ENCODE peak calls at places on chromosomes 1 and 21, in four cellular contexts. One of them, this sample, is unnamed.

GRCh38 chr1:20058531-20058930 is 11.5 kb upstream of the PLA2G5 start:
- DNase-seq in K562: no peak
- DNase-seq in GM12878: no peak
- DNase-seq in HepG2: no peak
- DNase-seq in this sample: no peak

GRCh38 chr1:241827308-241827707 is 20.7 kb upstream of the EXO1 start:
- DNase-seq in K562: no peak
- DNase-seq in GM12878: no peak
- DNase-seq in HepG2: no peak
- DNase-seq in this sample: no peak

GRCh38 chr1:168671782-168672181 is 57.2 kb downstream of the DPT start:
- DNase-seq in K562: no peak
- DNase-seq in GM12878: no peak
- DNase-seq in HepG2: no peak
- DNase-seq in this sample: no peak

GRCh38 chr1:56304975-56305374 is 274.4 kb downstream of the PLPP3 start:
- DNase-seq in K562: no peak
- DNase-seq in GM12878: no peak
- DNase-seq in HepG2: no peak
- DNase-seq in this sample: no peak

GRCh38 chr1:17125756-17126237 is 6.5 kb upstream of the PADI2 start:
- DNase-seq in K562: peak
- DNase-seq in GM12878: no peak
- DNase-seq in HepG2: peak
- DNase-seq in this sample: peak

GRCh38 chr1:247435026-247435770 is 19.2 kb downstream of the NLRP3 start:
- DNase-seq in K562: no peak
- DNase-seq in GM12878: peak
- DNase-seq in HepG2: no peak
- DNase-seq in this sample: no peak

GRCh38 chr1:38009088-38009840 is 3.3 kb upstream of the UTP11 start:
- DNase-seq in K562: peak
- DNase-seq in GM12878: no peak
- DNase-seq in HepG2: no peak
- DNase-seq in this sample: no peak

GRCh38 chr1:93588206-93588605 is 93.4 kb downstream of the BCAR3 start:
- DNase-seq in K562: no peak
- DNase-seq in GM12878: no peak
- DNase-seq in HepG2: no peak
- DNase-seq in this sample: no peak

GRCh38 chr1:217343907-217344306 is 287.0 kb downstream of the GPATCH2 start:
- DNase-seq in K562: no peak
- DNase-seq in GM12878: no peak
- DNase-seq in HepG2: no peak
- DNase-seq in this sample: no peak

GRCh38 chr1:200525167-200526123 is 95.1 kb downstream of the KIF14 start:
- DNase-seq in K562: no peak
- DNase-seq in GM12878: no peak
- DNase-seq in HepG2: no peak
- DNase-seq in this sample: no peak

GRCh38 chr1:20389551-20389950 is 96.5 kb downstream of the CAMK2N1 start:
- DNase-seq in K562: no peak
- DNase-seq in GM12878: no peak
- DNase-seq in HepG2: no peak
- DNase-seq in this sample: no peak

GRCh38 chr1:12232221-12232620 is 2.4 kb downstream of the VPS13D start:
- DNase-seq in K562: no peak
- DNase-seq in GM12878: no peak
- DNase-seq in HepG2: no peak
- DNase-seq in this sample: no peak

GRCh38 chr1:222373831-222374603 is 173.9 kb downstream of the HHIPL2 start:
- DNase-seq in K562: no peak
- DNase-seq in GM12878: no peak
- DNase-seq in HepG2: no peak
- DNase-seq in this sample: no peak

GRCh38 chr1:208166340-208167138 is 77.6 kb downstream of the PLXNA2 start:
- DNase-seq in K562: no peak
- DNase-seq in GM12878: no peak
- DNase-seq in HepG2: peak
- DNase-seq in this sample: no peak

GRCh38 chr1:240739139-240739538 is 127.2 kb upstream of the GREM2 start:
- DNase-seq in K562: no peak
- DNase-seq in GM12878: no peak
- DNase-seq in HepG2: no peak
- DNase-seq in this sample: no peak

GRCh38 chr1:190849346-190849745 is 371.7 kb upstream of the BRINP3 start:
- DNase-seq in K562: no peak
- DNase-seq in GM12878: no peak
- DNase-seq in HepG2: no peak
- DNase-seq in this sample: no peak

GRCh38 chr1:43836267-43836951 is 97.2 kb upstream of the ARTN start:
- DNase-seq in K562: peak
- DNase-seq in GM12878: peak
- DNase-seq in HepG2: peak
- DNase-seq in this sample: peak

GRCh38 chr1:53568540-53568939 is 109.3 kb downstream of the DMRTB1 start:
- DNase-seq in K562: peak
- DNase-seq in GM12878: no peak
- DNase-seq in HepG2: no peak
- DNase-seq in this sample: no peak

DNA sequence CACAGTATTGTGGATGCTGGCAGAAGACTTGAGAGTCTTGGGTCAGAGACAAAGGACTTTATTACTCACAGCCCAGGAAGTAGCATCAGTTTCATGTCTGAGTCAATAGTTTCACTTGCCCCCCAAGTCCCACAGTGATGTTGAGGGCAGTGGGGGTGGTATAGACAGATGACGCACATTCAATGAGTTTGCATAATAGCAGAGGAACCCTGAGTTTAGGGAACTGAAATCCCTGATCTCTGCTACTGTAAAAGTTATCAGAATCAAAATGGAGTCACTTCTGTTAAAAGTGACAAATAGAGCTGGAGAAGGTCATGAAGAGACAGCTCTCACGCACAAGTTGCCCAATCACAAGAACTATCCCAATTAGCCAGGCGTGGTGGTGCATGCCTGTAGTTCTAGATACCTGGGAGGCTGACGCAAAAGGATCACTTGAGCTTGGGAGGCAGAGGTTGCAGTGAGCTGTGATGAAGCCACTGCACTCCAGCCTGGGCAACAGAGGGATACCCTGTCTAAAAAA is 11.5 kb upstream of the HCRTR1 start:
- DNase-seq in K562: no peak
- DNase-seq in GM12878: peak
- DNase-seq in HepG2: no peak
- DNase-seq in this sample: no peak
- TF ChIP-seq TARDBP in K562: no peak
- TF ChIP-seq TARDBP in GM12878: peak
- TF ChIP-seq TARDBP in HepG2: no peak
- TF ChIP-seq TARDBP in this sample: no peak

GRCh38 chr1:109485001-109485400 is 1.3 kb downstream of the ATXN7L2 start:
- DNase-seq in K562: no peak
- DNase-seq in GM12878: no peak
- DNase-seq in HepG2: no peak
- DNase-seq in this sample: no peak
- TF ChIP-seq TARDBP in K562: no peak
- TF ChIP-seq TARDBP in GM12878: no peak
- TF ChIP-seq TARDBP in HepG2: no peak
- TF ChIP-seq TARDBP in this sample: no peak

GRCh38 chr21:31872452-31873274 is at the start of gene HUNK:
- DNase-seq in K562: no peak
- DNase-seq in GM12878: no peak
- DNase-seq in HepG2: peak
- DNase-seq in this sample: peak

GRCh38 chr21:31874817-31875216 is 2.0 kb downstream of the HUNK start:
- DNase-seq in K562: no peak
- DNase-seq in GM12878: no peak
- DNase-seq in HepG2: no peak
- DNase-seq in this sample: no peak

GRCh38 chr21:31875424-31876097 is 2.7 kb downstream of the HUNK start:
- DNase-seq in K562: no peak
- DNase-seq in GM12878: no peak
- DNase-seq in HepG2: no peak
- DNase-seq in this sample: no peak

GRCh38 chr21:31873275-31873695 is 465 bp downstream of the HUNK start:
- DNase-seq in K562: no peak
- DNase-seq in GM12878: no peak
- DNase-seq in HepG2: no peak
- DNase-seq in this sample: peak

GRCh38 chr21:31873696-31874599 is 1.1 kb downstream of the HUNK start:
- DNase-seq in K562: peak
- DNase-seq in GM12878: no peak
- DNase-seq in HepG2: no peak
- DNase-seq in this sample: peak
- TF ChIP-seq TARDBP in K562: no peak
- TF ChIP-seq TARDBP in GM12878: no peak
- TF ChIP-seq TARDBP in HepG2: peak
- TF ChIP-seq TARDBP in this sample: peak

GRCh38 chr21:33901421-33902288 is 13.9 kb downstream of the ATP5PO start:
- DNase-seq in K562: peak
- DNase-seq in GM12878: no peak
- DNase-seq in HepG2: peak
- DNase-seq in this sample: peak
- TF ChIP-seq TARDBP in K562: no peak
- TF ChIP-seq TARDBP in GM12878: no peak
- TF ChIP-seq TARDBP in HepG2: no peak
- TF ChIP-seq TARDBP in this sample: no peak

GRCh38 chr1:15220825-15221431 is 26.1 kb upstream of the FHAD1 start:
- DNase-seq in K562: no peak
- DNase-seq in GM12878: no peak
- DNase-seq in HepG2: peak
- DNase-seq in this sample: no peak
- TF ChIP-seq TARDBP in K562: no peak
- TF ChIP-seq TARDBP in GM12878: no peak
- TF ChIP-seq TARDBP in HepG2: no peak
- TF ChIP-seq TARDBP in this sample: no peak

GRCh38 chr1:147111381-147112130 is 60.7 kb downstream of the PRKAB2 start:
- DNase-seq in K562: no peak
- DNase-seq in GM12878: no peak
- DNase-seq in HepG2: no peak
- DNase-seq in this sample: no peak

GRCh38 chr1:147110872-147111271 is 61.4 kb downstream of the PRKAB2 start:
- DNase-seq in K562: no peak
- DNase-seq in GM12878: no peak
- DNase-seq in HepG2: peak
- DNase-seq in this sample: no peak

GRCh38 chr1:147117109-147117508 is 55.2 kb downstream of the PRKAB2 start:
- DNase-seq in K562: no peak
- DNase-seq in GM12878: no peak
- DNase-seq in HepG2: no peak
- DNase-seq in this sample: no peak

GRCh38 chr1:147110434-147110833 is 61.8 kb downstream of the PRKAB2 start:
- DNase-seq in K562: no peak
- DNase-seq in GM12878: no peak
- DNase-seq in HepG2: no peak
- DNase-seq in this sample: no peak

DNA sequence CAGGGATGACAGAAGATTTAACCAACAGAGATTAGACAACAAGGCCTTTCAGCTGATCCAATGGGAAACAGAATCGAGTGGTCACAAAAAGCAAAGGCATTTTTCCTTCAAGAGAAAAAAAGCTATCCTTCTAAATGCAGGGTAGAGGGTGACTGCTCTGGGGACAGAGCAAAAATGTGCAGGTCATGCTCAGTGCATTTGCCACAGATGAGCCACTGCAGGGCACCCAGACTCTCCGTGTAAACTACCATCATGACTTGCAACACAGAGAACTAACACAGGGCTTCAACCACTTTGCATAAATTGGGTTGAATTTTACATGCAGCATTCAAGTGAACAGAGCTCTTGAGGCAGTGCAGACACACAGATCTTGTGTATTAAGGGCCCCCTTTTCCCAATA is 56.8 kb downstream of the PRKAB2 start:
- DNase-seq in K562: no peak
- DNase-seq in GM12878: no peak
- DNase-seq in HepG2: no peak
- DNase-seq in this sample: no peak
- TF ChIP-seq TARDBP in K562: no peak
- TF ChIP-seq TARDBP in GM12878: no peak
- TF ChIP-seq TARDBP in HepG2: no peak
- TF ChIP-seq TARDBP in this sample: no peak

GRCh38 chr1:58154256-58154655 is 392.3 kb downstream of the OMA1 start:
- DNase-seq in K562: no peak
- DNase-seq in GM12878: no peak
- DNase-seq in HepG2: no peak
- DNase-seq in this sample: no peak

GRCh38 chr1:58157281-58157680 is 389.2 kb downstream of the OMA1 start:
- DNase-seq in K562: no peak
- DNase-seq in GM12878: no peak
- DNase-seq in HepG2: no peak
- DNase-seq in this sample: no peak

GRCh38 chr1:58156801-58157200 is 389.7 kb downstream of the OMA1 start:
- DNase-seq in K562: no peak
- DNase-seq in GM12878: no peak
- DNase-seq in HepG2: no peak
- DNase-seq in this sample: no peak

GRCh38 chr1:58155418-58156123 is 391.0 kb downstream of the OMA1 start:
- DNase-seq in K562: peak
- DNase-seq in GM12878: no peak
- DNase-seq in HepG2: peak
- DNase-seq in this sample: peak

DNA sequence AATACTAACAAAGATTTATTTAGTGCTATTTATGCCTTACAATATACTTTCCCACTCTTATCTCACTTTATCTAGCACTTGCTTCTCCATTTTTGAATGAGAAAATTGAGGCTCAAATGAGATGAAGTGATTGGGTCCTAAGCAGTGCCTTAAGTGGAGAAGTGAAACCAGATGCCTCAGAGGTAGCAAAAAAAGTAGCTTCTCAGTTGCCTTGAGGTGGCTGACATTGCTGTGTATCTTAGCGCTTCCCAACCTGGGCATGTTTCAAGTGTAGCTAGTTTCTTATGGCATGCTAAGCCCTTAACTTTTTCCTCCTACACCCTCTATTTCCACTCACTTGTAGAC is 390.4 kb downstream of the OMA1 start:
- DNase-seq in K562: no peak
- DNase-seq in GM12878: peak
- DNase-seq in HepG2: no peak
- DNase-seq in this sample: no peak
- TF ChIP-seq TARDBP in K562: no peak
- TF ChIP-seq TARDBP in GM12878: no peak
- TF ChIP-seq TARDBP in HepG2: no peak
- TF ChIP-seq TARDBP in this sample: no peak

DNA sequence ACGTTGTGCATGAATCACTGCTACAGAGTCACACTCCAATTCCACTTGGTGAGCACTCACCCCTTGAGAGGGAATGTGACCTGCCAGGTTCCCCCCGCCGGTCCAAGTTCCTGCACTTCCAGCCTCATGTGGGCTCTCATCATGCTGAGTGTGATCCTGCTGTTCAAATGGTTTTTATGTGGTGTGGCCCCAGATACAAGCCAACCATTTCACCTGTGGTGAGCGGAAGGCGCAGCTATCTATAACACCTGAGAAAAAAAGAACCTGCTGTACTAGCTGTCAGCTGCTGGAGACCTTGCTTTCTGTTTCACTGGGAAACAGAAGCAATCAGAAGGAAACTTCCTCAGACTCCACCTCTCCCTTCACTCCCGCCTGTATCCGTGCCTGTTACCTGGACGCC is 64.5 kb upstream of the RPL11 start:
- DNase-seq in K562: no peak
- DNase-seq in GM12878: no peak
- DNase-seq in HepG2: no peak
- DNase-seq in this sample: no peak
- TF ChIP-seq TARDBP in K562: no peak
- TF ChIP-seq TARDBP in GM12878: no peak
- TF ChIP-seq TARDBP in HepG2: no peak
- TF ChIP-seq TARDBP in this sample: no peak